ENCODE peak calls at places on chromosomes 12 and 14, in four cellular contexts. E is right atrium auricular region, A is left ventricle myocardium inferior, Q is psoas muscle. J is an unnamed sample.

GRCh38 chr14:93984987-93985410 is 8.6 kb upstream of the ASB2 start:
- DNase-seq in A (peak; percentile 53), E (no peak), Q (peak; percentile 88), J (peak; percentile 14)

GRCh38 chr12:26821212-26821701 is 11.7 kb downstream of the ITPR2 start:
- DNase-seq in A (no peak), Q (no peak), E (no peak), J (no peak)

GRCh38 chr14:60622210-60622919 is 26.9 kb downstream of the SIX1 start:
- DNase-seq in E (no peak), Q (no peak), A (no peak), J (no peak)

GRCh38 chr12:115101518-115101917 is 417.5 kb upstream of the TBX3 start:
- DNase-seq in Q (no peak), E (no peak), A (no peak), J (no peak)

GRCh38 chr14:94364964-94365363 is 23.4 kb downstream of the SERPINA1 start:
- DNase-seq in A (no peak), E (no peak), Q (no peak), J (no peak)

GRCh38 chr12:16590645-16591044 is 15.3 kb downstream of the LMO3 start:
- DNase-seq in Q (no peak), E (no peak), A (no peak), J (peak; percentile 27)

GRCh38 chr12:44159870-44160269 is 324.0 kb downstream of the TMEM117 start:
- DNase-seq in E (no peak), A (no peak), Q (no peak), J (no peak)

GRCh38 chr12:63047146-63047545 is 103.9 kb downstream of the AVPR1A start:
- DNase-seq in A (no peak), Q (no peak), E (no peak), J (no peak)

GRCh38 chr14:94180655-94181271 is 6.6 kb downstream of the PPP4R4 start:
- DNase-seq in Q (no peak), E (no peak), A (no peak), J (peak; percentile 50)

DNA sequence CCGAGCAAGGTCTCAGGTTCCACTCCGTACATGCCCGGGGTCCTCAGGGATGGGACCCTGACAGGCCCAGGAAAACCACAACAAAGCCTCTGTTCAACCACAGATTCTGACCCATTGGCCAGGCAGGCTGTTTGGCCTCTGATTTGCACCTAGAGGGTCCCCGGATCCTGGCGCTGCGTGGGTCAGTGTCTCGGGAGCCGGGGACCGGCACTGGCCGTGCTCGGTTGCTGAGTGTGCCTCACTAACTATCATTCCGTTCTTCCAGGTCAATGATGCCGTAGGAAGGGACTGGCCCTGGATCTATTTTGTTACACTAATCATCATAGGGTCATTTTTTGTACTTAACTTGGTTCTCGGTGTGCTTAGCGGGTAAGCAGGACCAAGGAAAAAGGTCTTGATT is 290.2 kb upstream of the FKBP4 start:
- DNase-seq in Q (no peak), E (no peak), A (no peak), J (no peak)
- TF ChIP-seq CTCF in Q (no peak), E (no peak), A (no peak), J (no peak)

GRCh38 chr12:130041983-130042812 is 120.1 kb upstream of the FZD10 start:
- DNase-seq in Q (peak; percentile 68), E (no peak), A (no peak), J (no peak)
- H3K27me3 ChIP-seq in Q (peaks cover 48% of the 10 kb centered on the region), E (peaks cover 20% of the 10 kb centered on the region), A (peaks cover 94% of the 10 kb centered on the region), J (no peaks in the 10 kb centered on the region)

DNA sequence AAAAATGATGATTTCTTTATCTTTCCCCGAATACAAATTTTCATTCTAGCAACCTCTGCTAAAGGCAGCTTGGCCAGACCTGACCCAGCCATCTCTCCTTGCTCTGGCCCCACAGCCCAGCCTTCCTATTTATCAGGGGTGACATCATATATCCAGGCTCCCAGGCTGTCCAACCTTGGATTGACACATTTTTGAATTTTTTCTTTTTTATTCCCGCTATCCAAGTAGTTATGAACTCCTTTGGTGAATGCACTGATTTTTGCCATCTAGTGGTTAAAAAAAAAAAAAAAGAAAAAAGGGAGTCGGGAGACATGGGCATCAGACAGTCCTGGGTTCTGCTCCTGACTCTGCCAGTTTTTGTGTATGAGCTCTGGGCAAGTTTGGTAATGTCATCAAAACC is 120.5 kb downstream of the PTPN11 start:
- DNase-seq in E (no peak), Q (no peak), A (no peak), J (no peak)
- TF ChIP-seq CTCF in E (no peak), Q (no peak), A (no peak), J (no peak)

DNA sequence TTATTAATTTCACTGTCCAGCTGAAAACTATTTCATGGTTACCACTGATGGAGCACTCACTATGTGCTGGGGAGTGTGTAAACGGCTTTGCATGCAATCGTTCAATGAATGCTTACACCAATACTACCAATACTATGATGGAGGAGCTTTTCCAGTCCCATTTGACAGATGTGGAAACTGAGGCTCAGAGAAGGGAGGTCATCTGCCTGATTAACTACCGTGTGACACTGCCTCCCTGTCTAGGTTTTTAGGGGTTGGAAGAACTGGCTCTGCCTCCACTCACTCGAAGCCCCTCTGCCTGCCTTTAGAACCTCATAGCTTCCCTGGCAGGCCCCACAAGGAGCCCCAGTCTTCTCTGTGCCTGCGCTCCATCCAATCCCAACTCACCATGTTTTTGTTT is 11.9 kb downstream of the MSI1 start:
- DNase-seq in E (no peak), A (no peak), Q (no peak), J (no peak)
- H3K27me3 ChIP-seq in E (no peaks in the 10 kb centered on the region), A (peaks cover 11% of the 10 kb centered on the region), Q (peaks cover 16% of the 10 kb centered on the region), J (peaks cover 1% of the 10 kb centered on the region)

GRCh38 chr12:6326316-6326959 is 15.4 kb downstream of the TNFRSF1A start:
- DNase-seq in A (peak; percentile 53), E (peak; percentile 81), Q (peak; percentile 79), J (no peak)
- TF ChIP-seq CTCF in A (peak; percentile 71), E (peak; percentile 68), Q (peak; percentile 63), J (no peak)

GRCh38 chr12:46679754-46680153 is 146.0 kb downstream of the SLC38A4 start:
- DNase-seq in Q (no peak), A (no peak), E (no peak), J (no peak)
- H3K27me3 ChIP-seq in Q (no peaks in the 10 kb centered on the region), A (no peaks in the 10 kb centered on the region), E (no peaks in the 10 kb centered on the region), J (no peaks in the 10 kb centered on the region)

GRCh38 chr12:107685360-107686248 is at the start of gene PWP1:
- DNase-seq in E (peak; percentile 94), Q (peak; percentile 97), A (peak; percentile 94), J (peak; percentile 86)
- TF ChIP-seq CTCF in E (peak; percentile 17), Q (no peak), A (no peak), J (no peak)

GRCh38 chr14:89121961-89122675 is 294.9 kb downstream of the FOXN3 start:
- DNase-seq in Q (no peak), E (no peak), A (no peak), J (no peak)
- H3K27me3 ChIP-seq in Q (no peaks in the 10 kb centered on the region), E (no peaks in the 10 kb centered on the region), A (no peaks in the 10 kb centered on the region), J (peaks cover 5% of the 10 kb centered on the region)

GRCh38 chr14:37232907-37233481 is 35.3 kb downstream of the MIPOL1 start:
- DNase-seq in Q (no peak), A (no peak), E (no peak), J (peak; percentile 79)

GRCh38 chr14:37241206-37241605 is 43.5 kb downstream of the MIPOL1 start:
- DNase-seq in A (no peak), Q (no peak), E (no peak), J (peak; percentile 25)

GRCh38 chr14:37237735-37238200 is 40.0 kb downstream of the MIPOL1 start:
- DNase-seq in A (no peak), Q (no peak), E (no peak), J (no peak)

GRCh38 chr14:37234222-37234621 is 36.5 kb downstream of the MIPOL1 start:
- DNase-seq in A (no peak), E (no peak), Q (no peak), J (no peak)

GRCh38 chr14:37237094-37237493 is 39.4 kb downstream of the MIPOL1 start:
- DNase-seq in Q (no peak), E (no peak), A (no peak), J (no peak)
- TF ChIP-seq CTCF in Q (no peak), E (no peak), A (no peak), J (no peak)

J was measured in bronchial epithelial cell.